ENCODE peak calls at places on chromosomes 2 and 18, in six cellular contexts. Y is amniotic epithelial cell, H is fibroblast of villous mesenchyme, S is AML-193, M is M059J, L is ovary. E is an unnamed sample.

GRCh38 chr2:232522855-232523681 is 2.9 kb downstream of the PRSS56 start:
- DNase-seq in Y (no peak), H (no peak), S (no peak), M (no peak), L (no peak), E (no peak)

GRCh38 chr2:10654069-10654468 is 35.7 kb downstream of the NOL10 start:
- DNase-seq in Y (peak), H (peak), S (no peak), M (peak), L (no peak), E (no peak)

GRCh38 chr2:145323512-145323911 is 803.6 kb upstream of the ZEB2 start:
- DNase-seq in Y (peak), H (peak), S (no peak), M (peak), L (no peak), E (peak)

GRCh38 chr2:48870503-48870902 is 115.0 kb upstream of the LHCGR start:
- DNase-seq in Y (peak), H (no peak), S (no peak), M (no peak), L (no peak), E (no peak)

GRCh38 chr18:50656396-50656795 is 96.5 kb downstream of the MAPK4 start:
- DNase-seq in Y (no peak), H (no peak), S (no peak), M (no peak), L (no peak), E (no peak)

GRCh38 chr18:5294618-5295230 is 802 bp downstream of the ZBTB14 start:
- DNase-seq in Y (peak), H (peak), S (peak), M (peak), L (peak), E (peak)

GRCh38 chr2:191999101-191999836 is 152.4 kb upstream of the CAVIN2 start:
- DNase-seq in Y (no peak), H (no peak), S (no peak), M (peak), L (no peak), E (no peak)

GRCh38 chr2:71716697-71717624 is 263.6 kb downstream of the DYSF start:
- DNase-seq in Y (no peak), H (peak), S (no peak), M (peak), L (no peak), E (peak)